ENCODE peak calls at places on chromosomes 5 and 9, in five cellular contexts. S, Y, Z, R and W are unnamed samples.

GRCh38 chr5:80925940-80926339 is 34.2 kb upstream of the RASGRF2 start:
- DNase-seq in S (no peak), Y (no peak), Z (no peak), R (no peak), W (no peak)

GRCh38 chr9:126373241-126373640 is 46.6 kb downstream of the MVB12B start:
- DNase-seq in S (no peak), Y (peak; percentile 52), Z (no peak), R (no peak), W (no peak)

GRCh38 chr5:157778121-157778805 is 34.8 kb downstream of the LSM11 start:
- DNase-seq in S (no peak), Y (peak; percentile 56), Z (peak; percentile 43), R (no peak), W (no peak)

GRCh38 chr9:107751522-107752235 is 262.1 kb upstream of the KLF4 start:
- DNase-seq in S (peak; percentile 45), Y (peak; percentile 72), Z (no peak), R (no peak), W (no peak)

GRCh38 chr5:28254846-28255245 is 1216.5 kb upstream of the CDH9 start:
- DNase-seq in S (no peak), Y (no peak), Z (no peak), R (no peak), W (no peak)

GRCh38 chr5:108749130-108749861 is 1.6 kb downstream of the FER start:
- DNase-seq in S (no peak), Y (no peak), Z (peak; percentile 85), R (peak; percentile 73), W (no peak)

GRCh38 chr5:101543780-101544179 is 640.7 kb upstream of the ST8SIA4 start:
- DNase-seq in S (no peak), Y (no peak), Z (no peak), R (no peak), W (no peak)

GRCh38 chr9:36140086-36141084 is 3.9 kb downstream of the GLIPR2 start:
- DNase-seq in S (no peak), Y (no peak), Z (no peak), R (no peak), W (peak; percentile 73)

GRCh38 chr9:121261107-121261460 is 6.9 kb upstream of the GSN start:
- DNase-seq in S (no peak), Y (no peak), Z (peak; percentile 58), R (no peak), W (no peak)

GRCh38 chr5:64784451-64785025 is 15.8 kb downstream of the CWC27 start:
- DNase-seq in S (peak; percentile 26), Y (peak; percentile 71), Z (peak; percentile 22), R (peak; percentile 34), W (peak; percentile 51)

GRCh38 chr5:168712280-168712924 is 133.2 kb upstream of the PANK3 start:
- DNase-seq in S (no peak), Y (no peak), Z (no peak), R (no peak), W (no peak)

GRCh38 chr9:123438821-123439220 is 82.8 kb downstream of the CRB2 start:
- DNase-seq in S (no peak), Y (peak; percentile 64), Z (no peak), R (no peak), W (no peak)

GRCh38 chr5:169651526-169651925 is 14.5 kb downstream of the DOCK2 start:
- DNase-seq in S (no peak), Y (no peak), Z (peak; percentile 33), R (no peak), W (no peak)

GRCh38 chr5:77076961-77077820 is 9.9 kb downstream of the ZBED3 start:
- DNase-seq in S (no peak), Y (no peak), Z (peak; percentile 94), R (peak; percentile 81), W (peak; percentile 32)

GRCh38 chr5:3740546-3741371 is 145.1 kb downstream of the IRX1 start:
- DNase-seq in S (no peak), Y (no peak), Z (no peak), R (no peak), W (no peak)

DNA sequence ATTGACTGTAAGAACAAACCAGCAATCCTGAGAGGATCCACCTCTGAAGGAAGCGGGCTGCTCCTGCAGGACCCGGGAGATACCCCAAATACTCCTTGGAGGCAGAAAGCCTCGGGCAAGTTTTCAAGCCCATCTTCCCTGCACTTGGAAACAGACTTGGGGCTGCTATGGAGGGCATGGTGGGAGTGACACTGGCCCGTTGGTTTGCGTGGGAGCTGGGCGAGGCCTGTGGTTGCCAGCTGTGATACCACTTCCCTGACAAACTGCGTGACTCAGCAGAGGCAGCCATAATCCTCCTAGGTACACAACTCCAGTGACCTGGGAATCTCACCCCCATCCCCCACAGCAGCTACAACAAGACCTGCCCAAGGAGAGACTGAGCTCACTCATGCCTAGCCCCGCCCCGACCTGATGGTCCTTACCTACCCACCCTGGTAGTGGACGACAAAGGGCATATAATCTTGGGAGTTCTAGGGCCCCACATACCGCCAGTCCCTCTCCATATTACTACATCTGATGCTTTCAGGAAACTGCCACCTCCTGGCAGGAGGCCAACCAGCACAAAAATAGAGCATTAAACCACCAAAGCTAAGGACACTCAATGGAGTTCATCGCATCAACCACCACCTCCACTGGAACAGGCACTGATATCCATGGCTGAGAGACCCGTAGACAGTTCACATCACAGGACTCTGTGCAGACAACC is 38.1 kb upstream of the VLDLR start:
- DNase-seq in S (no peak), Y (no peak), Z (no peak), R (peak; percentile 4), W (peak; percentile 84)
- TF ChIP-seq REST in S (no peak), Y (no peak), Z (no peak), R (no peak), W (no peak)

DNA sequence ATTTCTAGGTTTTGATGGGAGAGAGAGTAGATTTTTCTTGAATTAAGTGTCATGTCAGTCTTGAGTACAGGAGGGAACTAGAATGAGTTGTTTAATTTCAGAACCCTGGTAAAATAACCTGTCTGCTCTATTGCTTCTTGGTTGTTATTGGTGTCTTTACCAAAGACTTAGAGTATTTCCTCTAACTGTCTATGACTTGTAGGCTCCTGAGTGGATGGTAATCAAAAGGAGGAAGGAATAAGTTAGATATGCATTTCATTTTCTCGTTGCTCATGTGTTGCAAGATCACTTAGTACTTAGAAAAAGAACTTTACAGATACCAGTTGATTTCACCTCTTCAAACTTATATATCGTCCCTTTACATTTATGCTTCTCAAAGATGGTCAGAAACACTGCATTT is 31.1 kb downstream of the UHRF2 start:
- DNase-seq in S (no peak), Y (no peak), Z (no peak), R (no peak), W (peak; percentile 21)
- TF ChIP-seq CTCF in S (no peak), Y (no peak), Z (no peak), R (no peak), W (no peak)

DNA sequence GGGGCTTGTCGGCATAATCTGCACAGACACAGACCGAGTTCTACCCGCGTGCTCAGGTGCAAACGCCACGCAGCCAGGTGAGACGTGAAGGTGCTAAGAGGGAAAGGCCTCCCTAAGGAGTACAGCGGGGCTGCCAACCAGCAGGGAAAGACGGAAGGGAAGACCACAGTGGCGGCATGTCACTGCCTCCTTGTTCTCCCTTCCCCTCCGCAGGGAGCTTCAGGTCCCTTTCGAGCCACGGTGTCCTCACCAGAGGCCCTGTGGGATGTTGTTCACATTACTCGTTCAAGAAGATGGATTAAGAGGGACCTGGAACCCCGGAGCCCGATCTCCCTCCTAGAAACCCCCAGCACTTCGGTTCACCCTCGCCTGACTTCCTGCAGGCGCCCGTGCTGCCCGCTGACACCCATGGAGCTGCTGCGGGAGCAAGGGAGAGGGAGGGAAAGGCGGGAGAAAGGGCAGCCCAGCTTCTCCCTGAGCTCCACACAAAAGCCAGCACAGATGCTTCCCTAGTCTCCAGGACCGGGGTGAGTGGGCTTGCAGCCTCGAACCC is 688 bp downstream of the BRD9 start:
- DNase-seq in S (no peak), Y (no peak), Z (no peak), R (no peak), W (peak; percentile 25)
- TF ChIP-seq GABPA in S (no peak), Y (no peak), Z (no peak), R (no peak), W (no peak)

GRCh38 chr9:97900103-97900737 is 22.1 kb downstream of the TRMO start:
- DNase-seq in S (no peak), Y (no peak), Z (no peak), R (no peak), W (no peak)
- TF ChIP-seq REST in S (no peak), Y (no peak), Z (no peak), R (no peak), W (no peak)

DNA sequence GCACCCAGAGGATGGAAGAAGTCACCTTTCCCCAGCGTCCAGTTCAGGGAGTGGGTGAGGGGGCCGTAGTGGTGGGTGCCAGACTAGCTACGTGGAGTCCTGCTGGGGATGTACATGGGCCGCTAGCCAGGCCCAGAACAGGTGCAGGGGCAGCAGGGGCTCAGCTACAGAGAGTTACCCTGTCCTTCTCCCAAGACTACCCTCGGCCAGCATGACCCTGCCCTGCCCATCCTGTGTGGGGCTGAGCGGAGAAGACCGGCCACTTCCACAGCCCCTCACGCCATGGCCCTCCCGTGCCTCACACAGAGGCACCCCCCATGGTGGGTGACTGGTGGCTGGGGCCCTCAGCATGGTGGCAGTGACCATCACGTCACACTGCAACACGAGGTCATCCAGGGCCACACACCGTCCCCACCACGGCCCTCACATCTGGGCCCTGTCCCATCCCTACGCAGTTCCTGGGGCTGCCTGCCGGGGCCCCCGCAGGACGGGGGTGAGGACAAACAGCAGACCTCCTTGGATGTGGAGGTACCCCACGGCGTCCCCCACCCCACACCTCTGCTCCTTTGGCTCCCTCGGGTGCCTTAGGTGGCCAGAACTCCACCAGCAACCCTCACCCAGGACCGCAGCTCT is 977 bp upstream of the DPP7 start:
- DNase-seq in S (no peak), Y (no peak), Z (peak; percentile 41), R (peak; percentile 35), W (no peak)
- TF ChIP-seq CTCF in S (no peak), Y (no peak), Z (no peak), R (no peak), W (no peak)

GRCh38 chr5:38555354-38556114 is 912 bp downstream of the LIFR start:
- DNase-seq in S (no peak), Y (no peak), Z (no peak), R (no peak), W (no peak)

GRCh38 chr5:38556115-38556598 is 289 bp downstream of the LIFR start:
- DNase-seq in S (no peak), Y (no peak), Z (no peak), R (peak; percentile 51), W (no peak)

GRCh38 chr5:38557792-38558191 is 1.3 kb upstream of the LIFR start:
- DNase-seq in S (no peak), Y (no peak), Z (no peak), R (no peak), W (no peak)

GRCh38 chr5:38556599-38557308 is at the start of gene LIFR:
- DNase-seq in S (no peak), Y (peak; percentile 39), Z (peak; percentile 98), R (peak; percentile 97), W (no peak)

GRCh38 chr5:38557309-38557710 is 864 bp upstream of the LIFR start:
- DNase-seq in S (no peak), Y (no peak), Z (no peak), R (no peak), W (no peak)
- TF ChIP-seq GABPA in S (no peak), Y (no peak), Z (no peak), R (no peak), W (no peak)